ENCODE peak calls at places on chromosomes 2 and 18, in five cellular contexts. F is NCI-H1048, P is fibroblast of the conjunctiva, B is type B pancreatic cell, M is aorta. Q is an unnamed sample.

GRCh38 chr2:149725234-149725633 is 137.7 kb upstream of the MMADHC start:
- DNase-seq in F (peak; percentile 52), M (no peak), P (no peak), B (no peak), Q (no peak)

GRCh38 chr2:190759749-190760213 is 110.9 kb downstream of the NAB1 start:
- DNase-seq in M (no peak), F (no peak), P (peak; percentile 53), B (no peak), Q (no peak)

GRCh38 chr2:100383306-100383705 is 34.2 kb downstream of the CHST10 start:
- DNase-seq in M (no peak), F (no peak), P (no peak), B (no peak), Q (no peak)

GRCh38 chr2:196315388-196316049 is 144.1 kb upstream of the STK17B start:
- DNase-seq in B (no peak), F (no peak), M (no peak), P (no peak), Q (no peak)

GRCh38 chr2:106158871-106159270 is 35.2 kb downstream of the UXS1 start:
- DNase-seq in B (no peak), M (no peak), P (no peak), F (no peak), Q (no peak)

GRCh38 chr2:209685963-209686362 is 85.7 kb upstream of the UNC80 start:
- DNase-seq in M (no peak), P (no peak), F (no peak), B (no peak), Q (no peak)

GRCh38 chr2:70514612-70515055 is 39.0 kb downstream of the TGFA start:
- DNase-seq in B (no peak), M (no peak), P (no peak), F (no peak), Q (no peak)

GRCh38 chr2:27960237-27960912 is 69.8 kb downstream of the BABAM2 start:
- DNase-seq in P (peak; percentile 71), M (no peak), F (no peak), B (no peak), Q (no peak)

GRCh38 chr2:197168705-197169104 is 141.9 kb downstream of the ANKRD44 start:
- DNase-seq in M (peak; percentile 77), P (no peak), B (no peak), F (no peak), Q (peak; percentile 40)

GRCh38 chr2:131005229-131005935 is 87.9 kb downstream of the FAM168B start:
- DNase-seq in P (no peak), F (no peak), B (no peak), M (no peak), Q (no peak)

GRCh38 chr2:49360051-49360767 is 205.9 kb upstream of the FSHR start:
- DNase-seq in B (no peak), M (no peak), F (no peak), P (no peak), Q (peak; percentile 42)

GRCh38 chr2:31835450-31835849 is 175.4 kb downstream of the MEMO1 start:
- DNase-seq in B (no peak), M (no peak), P (no peak), F (no peak), Q (no peak)

GRCh38 chr2:317501-318424 is 29.9 kb upstream of the ALKAL2 start:
- DNase-seq in M (no peak), F (no peak), B (no peak), P (peak; percentile 10), Q (no peak)

GRCh38 chr18:14941792-14942191 is 193.8 kb downstream of the ANKRD30B start:
- DNase-seq in P (no peak), F (no peak), M (no peak), B (peak; percentile 43), Q (no peak)

GRCh38 chr2:217289909-217290283 is 430.0 kb upstream of the TNP1 start:
- DNase-seq in M (no peak), F (no peak), B (no peak), P (no peak), Q (no peak)

GRCh38 chr2:144501118-144501517 is 18.8 kb downstream of the ZEB2 start:
- DNase-seq in P (no peak), M (no peak), F (no peak), B (no peak), Q (no peak)

GRCh38 chr2:223989206-223989859 is 32.1 kb downstream of the MRPL44 start:
- DNase-seq in B (no peak), P (no peak), F (no peak), M (no peak), Q (no peak)

GRCh38 chr2:30686000-30686399 is 121.2 kb downstream of the CAPN13 start:
- DNase-seq in F (no peak), P (no peak), B (no peak), M (no peak), Q (no peak)

GRCh38 chr2:221309888-221310287 is 262.2 kb downstream of the EPHA4 start:
- DNase-seq in P (no peak), M (no peak), F (no peak), B (no peak), Q (no peak)

GRCh38 chr2:202140522-202141292 is 67.7 kb downstream of the KIAA2012 start:
- DNase-seq in F (no peak), P (no peak), B (no peak), M (no peak), Q (no peak)

GRCh38 chr2:69549421-69549820 is 94.1 kb downstream of the AAK1 start:
- DNase-seq in B (no peak), P (no peak), F (no peak), M (no peak), Q (no peak)

GRCh38 chr18:45688113-45688512 is 35.9 kb upstream of the SLC14A1 start:
- DNase-seq in P (no peak), F (no peak), B (peak; percentile 56), M (no peak), Q (no peak)

GRCh38 chr2:149191915-149192314 is 138.5 kb upstream of the LYPD6 start:
- DNase-seq in B (no peak), P (no peak), F (no peak), M (no peak), Q (no peak)

GRCh38 chr2:207792244-207792785 is 22.6 kb upstream of the FZD5 start:
- DNase-seq in F (no peak), M (no peak), P (peak; percentile 16), B (no peak), Q (no peak)

GRCh38 chr2:46434851-46435273 is 44.5 kb upstream of the TMEM247 start:
- DNase-seq in M (no peak), F (no peak), B (no peak), P (no peak), Q (no peak)

GRCh38 chr2:185372188-185372587 is 366.4 kb upstream of the FSIP2 start:
- DNase-seq in M (no peak), P (peak; percentile 0), B (no peak), F (no peak), Q (peak; percentile 75)

GRCh38 chr2:236127010-236127409 is 41.2 kb downstream of the GBX2 start:
- DNase-seq in F (no peak), M (no peak), B (no peak), P (no peak), Q (no peak)

GRCh38 chr2:174939046-174939445 is 66.1 kb downstream of the CHN1 start:
- DNase-seq in F (no peak), B (no peak), P (no peak), M (no peak), Q (no peak)

GRCh38 chr18:25799221-25799620 is 291.2 kb downstream of the SS18 start:
- DNase-seq in P (no peak), M (no peak), F (no peak), B (no peak), Q (no peak)

GRCh38 chr18:44792456-44793080 is 111.9 kb downstream of the SETBP1 start:
- DNase-seq in B (no peak), M (no peak), P (no peak), F (no peak), Q (no peak)

GRCh38 chr2:112883669-112884068 is 27.3 kb upstream of the IL37 start:
- DNase-seq in M (no peak), F (no peak), B (no peak), P (no peak), Q (no peak)

GRCh38 chr2:3285901-3286645 is 91.5 kb downstream of the EIPR1 start:
- DNase-seq in B (no peak), P (no peak), F (no peak), M (no peak), Q (no peak)

GRCh38 chr2:232436381-232437129 is 19.4 kb upstream of the ALPI start:
- DNase-seq in F (no peak), B (no peak), P (no peak), M (peak; percentile 62), Q (no peak)

GRCh38 chr2:38505779-38506178 is 96.9 kb downstream of the HNRNPLL start:
- DNase-seq in M (peak; percentile 71), F (no peak), P (peak; percentile 65), B (no peak), Q (no peak)

GRCh38 chr2:57177176-57177575 is 869.4 kb upstream of the VRK2 start:
- DNase-seq in P (no peak), B (no peak), F (no peak), M (no peak), Q (no peak)

GRCh38 chr2:111905990-111906735 is 7.8 kb downstream of the MERTK start:
- DNase-seq in F (no peak), M (no peak), P (no peak), B (no peak), Q (peak; percentile 96)

GRCh38 chr2:127226132-127226519 is 6.0 kb upstream of the CYP27C1 start:
- DNase-seq in P (no peak), F (no peak), M (no peak), B (no peak), Q (no peak)

GRCh38 chr2:70121627-70122372 is 34.5 kb downstream of the PCBP1 start:
- DNase-seq in B (no peak), P (no peak), F (no peak), M (peak; percentile 23), Q (no peak)

GRCh38 chr2:200428961-200429665 is 80.8 kb downstream of the KCTD18 start:
- DNase-seq in B (no peak), F (no peak), M (no peak), P (no peak), Q (no peak)